ENCODE peak calls at places on chromosome 15, in five cellular contexts. M is T1000, A is glutamatergic neuron, W is HFF-Myc, H is hepatocyte. S is an unnamed sample.

GRCh38 chr15:31365655-31366127 is 39.1 kb downstream of the KLF13 start:
- DNase-seq in A (peak), W (peak), H (peak), M (no peak), S (peak)

GRCh38 chr15:74332611-74333010 is 34.8 kb downstream of the CYP11A1 start:
- DNase-seq in H (no peak), A (no peak), W (no peak), M (no peak), S (no peak)

GRCh38 chr15:51726302-51727073 is 11.0 kb downstream of the LYSMD2 start:
- DNase-seq in A (peak), M (peak), H (peak), W (peak), S (no peak)

GRCh38 chr15:67803996-67804843 is 21.1 kb upstream of the SKOR1 start:
- DNase-seq in W (no peak), M (no peak), H (no peak), A (peak), S (no peak)

GRCh38 chr15:101394654-101395053 is 94.9 kb downstream of the PCSK6 start:
- DNase-seq in M (no peak), A (no peak), W (no peak), H (no peak), S (no peak)

GRCh38 chr15:27768731-27769510 is 330.2 kb downstream of the OCA2 start:
- DNase-seq in H (no peak), A (no peak), W (no peak), M (no peak), S (no peak)

GRCh38 chr15:75237316-75237982 is 20.7 kb upstream of the GOLGA6C start:
- DNase-seq in A (peak), M (no peak), W (no peak), H (no peak), S (no peak)

GRCh38 chr15:89690276-89691218 is at the start of the genes PEX11A and WDR93:
- DNase-seq in M (peak), H (peak), A (peak), W (peak), S (peak)

GRCh38 chr15:83926116-83926515 is 272.2 kb downstream of the ADAMTSL3 start:
- DNase-seq in W (no peak), H (no peak), M (no peak), A (no peak), S (no peak)

GRCh38 chr15:60584355-60585023 is 105.5 kb upstream of the ICE2 start:
- DNase-seq in M (no peak), W (no peak), H (no peak), A (no peak), S (no peak)

S was measured in HL-60.